ENCODE peak calls at places on chromosome 17, in six cellular contexts. N, S, C, I, W and V are unnamed samples.

GRCh38 chr17:78532311-78532710 is 44.9 kb downstream of the DNAH17 start:
- DNase-seq in W (no peak), I (no peak), N (no peak), C (no peak), S (no peak), V (no peak)

GRCh38 chr17:29572691-29573557 is 4.4 kb downstream of the TP53I13 start:
- DNase-seq in S (peak; percentile 78), C (peak; percentile 73), W (no peak), I (no peak), N (peak; percentile 63), V (no peak)

GRCh38 chr17:80633994-80634566 is 89.4 kb downstream of the RPTOR start:
- DNase-seq in S (no peak), N (no peak), C (no peak), I (no peak), W (no peak), V (no peak)

GRCh38 chr17:40548982-40549680 is 16.1 kb downstream of the CCR7 start:
- DNase-seq in C (peak; percentile 57), W (no peak), N (no peak), I (peak; percentile 99), S (no peak), V (no peak)

GRCh38 chr17:68697850-68698313 is 96.7 kb upstream of the FAM20A start:
- DNase-seq in W (no peak), S (no peak), N (no peak), C (no peak), I (no peak), V (no peak)

GRCh38 chr17:82520041-82520910 is 744 bp downstream of the FOXK2 start:
- DNase-seq in I (no peak), S (peak; percentile 18), C (peak; percentile 66), W (no peak), N (no peak), V (peak; percentile 65)

GRCh38 chr17:71192848-71193247 is 928.0 kb upstream of the SOX9 start:
- DNase-seq in I (no peak), S (no peak), C (no peak), W (no peak), N (no peak), V (no peak)

GRCh38 chr17:67038861-67039365 is 5.4 kb upstream of the CACNG1 start:
- DNase-seq in I (no peak), C (no peak), N (no peak), S (no peak), W (no peak), V (no peak)

GRCh38 chr17:55547027-55547670 is 35.9 kb upstream of the SMIM36 start:
- DNase-seq in C (no peak), S (no peak), W (no peak), I (no peak), N (no peak), V (no peak)

GRCh38 chr17:74037320-74037719 is 166.2 kb upstream of the RPL38 start:
- DNase-seq in N (no peak), I (peak; percentile 78), S (no peak), C (no peak), W (no peak), V (no peak)